ENCODE peak calls at places on chromosome 1, in eight cellular contexts. One of them, this sample, is unnamed.

GRCh38 chr1:227886503-227886961 is 61.2 kb downstream of the WNT9A start:
- DNase-seq in foreskin fibroblast: no peak
- DNase-seq in neural crest cell: no peak
- DNase-seq in tibial artery: no peak
- DNase-seq in endothelial cell of umbilical vein: no peak
- DNase-seq in RWPE2: peak
- DNase-seq in AG09309: no peak
- DNase-seq in right lobe of liver: peak
- DNase-seq in this sample: peak

GRCh38 chr1:176897350-176898236 is 266.9 kb downstream of the ASTN1 start:
- DNase-seq in right lobe of liver: no peak
- DNase-seq in RWPE2: no peak
- DNase-seq in neural crest cell: peak
- DNase-seq in AG09309: peak
- DNase-seq in tibial artery: peak
- DNase-seq in endothelial cell of umbilical vein: peak
- DNase-seq in foreskin fibroblast: peak
- DNase-seq in this sample: no peak

GRCh38 chr1:30876451-30877204 is 31.9 kb downstream of the SDC3 start:
- DNase-seq in endothelial cell of umbilical vein: no peak
- DNase-seq in AG09309: no peak
- DNase-seq in tibial artery: no peak
- DNase-seq in right lobe of liver: no peak
- DNase-seq in RWPE2: no peak
- DNase-seq in foreskin fibroblast: no peak
- DNase-seq in neural crest cell: no peak
- DNase-seq in this sample: no peak

GRCh38 chr1:208167229-208167869 is 76.8 kb downstream of the PLXNA2 start:
- DNase-seq in tibial artery: no peak
- DNase-seq in RWPE2: no peak
- DNase-seq in AG09309: no peak
- DNase-seq in foreskin fibroblast: no peak
- DNase-seq in neural crest cell: no peak
- DNase-seq in endothelial cell of umbilical vein: no peak
- DNase-seq in right lobe of liver: no peak
- DNase-seq in this sample: no peak

GRCh38 chr1:175222296-175222938 is 29.8 kb upstream of the KIAA0040 start:
- DNase-seq in RWPE2: peak
- DNase-seq in foreskin fibroblast: no peak
- DNase-seq in AG09309: no peak
- DNase-seq in right lobe of liver: no peak
- DNase-seq in neural crest cell: no peak
- DNase-seq in endothelial cell of umbilical vein: no peak
- DNase-seq in tibial artery: no peak
- DNase-seq in this sample: no peak

GRCh38 chr1:226893936-226894335 is 23.5 kb downstream of the PSEN2 start:
- DNase-seq in AG09309: no peak
- DNase-seq in endothelial cell of umbilical vein: no peak
- DNase-seq in foreskin fibroblast: no peak
- DNase-seq in right lobe of liver: peak
- DNase-seq in neural crest cell: no peak
- DNase-seq in tibial artery: no peak
- DNase-seq in RWPE2: no peak
- DNase-seq in this sample: no peak

GRCh38 chr1:203590559-203590958 is 36.1 kb upstream of the ATP2B4 start:
- DNase-seq in RWPE2: no peak
- DNase-seq in right lobe of liver: no peak
- DNase-seq in neural crest cell: no peak
- DNase-seq in endothelial cell of umbilical vein: no peak
- DNase-seq in tibial artery: no peak
- DNase-seq in AG09309: no peak
- DNase-seq in foreskin fibroblast: peak
- DNase-seq in this sample: no peak

GRCh38 chr1:35386290-35386689 is 117.8 kb downstream of the ZMYM4 start:
- DNase-seq in foreskin fibroblast: no peak
- DNase-seq in neural crest cell: no peak
- DNase-seq in right lobe of liver: no peak
- DNase-seq in tibial artery: no peak
- DNase-seq in RWPE2: no peak
- DNase-seq in AG09309: no peak
- DNase-seq in endothelial cell of umbilical vein: no peak
- DNase-seq in this sample: no peak

GRCh38 chr1:231387770-231388669 is 34.1 kb downstream of the EGLN1 start:
- DNase-seq in endothelial cell of umbilical vein: peak
- DNase-seq in tibial artery: no peak
- DNase-seq in neural crest cell: no peak
- DNase-seq in AG09309: no peak
- DNase-seq in RWPE2: no peak
- DNase-seq in foreskin fibroblast: peak
- DNase-seq in right lobe of liver: no peak
- DNase-seq in this sample: no peak

GRCh38 chr1:156357977-156358376 is 11.0 kb upstream of the RHBG start:
- DNase-seq in AG09309: no peak
- DNase-seq in neural crest cell: no peak
- DNase-seq in foreskin fibroblast: no peak
- DNase-seq in tibial artery: no peak
- DNase-seq in right lobe of liver: no peak
- DNase-seq in endothelial cell of umbilical vein: no peak
- DNase-seq in RWPE2: no peak
- DNase-seq in this sample: no peak

GRCh38 chr1:156356262-156356874 is 12.6 kb upstream of the RHBG start:
- DNase-seq in endothelial cell of umbilical vein: no peak
- DNase-seq in foreskin fibroblast: no peak
- DNase-seq in right lobe of liver: no peak
- DNase-seq in RWPE2: no peak
- DNase-seq in AG09309: no peak
- DNase-seq in neural crest cell: no peak
- DNase-seq in tibial artery: no peak
- DNase-seq in this sample: no peak

GRCh38 chr1:156360534-156360933 is 8.5 kb upstream of the RHBG start:
- DNase-seq in neural crest cell: no peak
- DNase-seq in RWPE2: no peak
- DNase-seq in AG09309: no peak
- DNase-seq in endothelial cell of umbilical vein: no peak
- DNase-seq in foreskin fibroblast: no peak
- DNase-seq in right lobe of liver: no peak
- DNase-seq in tibial artery: no peak
- DNase-seq in this sample: no peak

GRCh38 chr1:156356875-156357534 is 12.0 kb upstream of the RHBG start:
- DNase-seq in RWPE2: no peak
- DNase-seq in endothelial cell of umbilical vein: peak
- DNase-seq in AG09309: no peak
- DNase-seq in neural crest cell: peak
- DNase-seq in foreskin fibroblast: peak
- DNase-seq in right lobe of liver: peak
- DNase-seq in tibial artery: no peak
- DNase-seq in this sample: no peak

DNA sequence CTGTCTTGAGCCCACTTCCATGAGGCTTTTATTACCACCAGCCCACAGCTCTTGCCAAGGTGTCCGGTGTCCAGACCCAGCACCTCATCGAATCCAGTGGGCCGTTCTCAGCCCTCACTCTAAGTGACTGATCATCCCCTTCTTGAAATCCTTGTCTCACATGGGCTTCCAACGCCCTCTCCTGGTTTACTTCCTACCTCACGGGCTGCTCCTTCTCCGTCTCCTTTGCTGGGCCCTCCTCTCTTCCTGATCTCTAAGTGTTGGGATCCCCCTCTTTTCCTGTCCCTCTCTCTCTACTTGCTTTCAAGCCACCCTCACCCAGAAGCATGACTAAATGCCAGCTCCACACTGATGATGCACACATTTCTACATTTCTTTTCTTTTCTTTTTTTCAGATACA is 9.0 kb upstream of the RHBG start:
- DNase-seq in endothelial cell of umbilical vein: peak
- DNase-seq in AG09309: no peak
- DNase-seq in right lobe of liver: no peak
- DNase-seq in neural crest cell: no peak
- DNase-seq in foreskin fibroblast: peak
- DNase-seq in RWPE2: no peak
- DNase-seq in tibial artery: no peak
- DNase-seq in this sample: no peak
- TF ChIP-seq CTCF in endothelial cell of umbilical vein: no peak
- TF ChIP-seq CTCF in AG09309: peak
- TF ChIP-seq CTCF in right lobe of liver: no peak
- TF ChIP-seq CTCF in neural crest cell: peak
- TF ChIP-seq CTCF in foreskin fibroblast: peak
- TF ChIP-seq CTCF in RWPE2: no peak
- TF ChIP-seq CTCF in tibial artery: no peak
- TF ChIP-seq CTCF in this sample: peak

DNA sequence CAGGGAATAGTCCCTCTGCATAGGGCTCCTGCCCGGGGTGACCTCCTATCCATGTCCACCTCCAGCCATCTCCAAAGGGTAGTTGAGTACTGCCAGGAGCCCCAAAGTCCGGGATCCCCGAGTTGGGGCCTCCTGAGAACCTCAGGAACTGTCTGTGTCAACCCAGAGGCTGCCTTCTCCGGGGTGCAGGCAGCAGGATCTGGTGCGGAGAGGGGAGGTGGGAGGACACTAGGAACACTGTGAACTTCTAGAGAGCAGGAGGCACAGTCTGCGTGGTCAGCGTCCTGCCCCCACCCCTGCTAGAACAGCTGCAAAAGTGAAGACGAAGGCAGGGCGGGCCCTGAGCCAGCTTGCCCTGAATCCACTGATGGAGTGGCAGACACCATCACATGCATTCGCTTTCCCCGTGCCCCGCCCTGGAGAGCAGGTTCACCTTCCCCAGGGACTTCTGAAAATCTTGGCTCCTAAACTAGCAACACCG is 44.0 kb upstream of the ARHGEF16 start:
- DNase-seq in right lobe of liver: no peak
- DNase-seq in foreskin fibroblast: no peak
- DNase-seq in RWPE2: no peak
- DNase-seq in AG09309: no peak
- DNase-seq in neural crest cell: no peak
- DNase-seq in endothelial cell of umbilical vein: no peak
- DNase-seq in tibial artery: no peak
- DNase-seq in this sample: no peak
- TF ChIP-seq CTCF in right lobe of liver: no peak
- TF ChIP-seq CTCF in foreskin fibroblast: no peak
- TF ChIP-seq CTCF in RWPE2: peak
- TF ChIP-seq CTCF in AG09309: no peak
- TF ChIP-seq CTCF in neural crest cell: no peak
- TF ChIP-seq CTCF in endothelial cell of umbilical vein: no peak
- TF ChIP-seq CTCF in tibial artery: no peak
- TF ChIP-seq CTCF in this sample: peak

GRCh38 chr1:174189424-174190062 is 30.2 kb downstream of the RABGAP1L start:
- DNase-seq in AG09309: no peak
- DNase-seq in tibial artery: no peak
- DNase-seq in foreskin fibroblast: peak
- DNase-seq in right lobe of liver: no peak
- DNase-seq in RWPE2: no peak
- DNase-seq in neural crest cell: no peak
- DNase-seq in endothelial cell of umbilical vein: no peak
- DNase-seq in this sample: no peak
- TF ChIP-seq CTCF in AG09309: no peak
- TF ChIP-seq CTCF in tibial artery: no peak
- TF ChIP-seq CTCF in foreskin fibroblast: no peak
- TF ChIP-seq CTCF in right lobe of liver: no peak
- TF ChIP-seq CTCF in RWPE2: no peak
- TF ChIP-seq CTCF in neural crest cell: no peak
- TF ChIP-seq CTCF in endothelial cell of umbilical vein: no peak
- TF ChIP-seq CTCF in this sample: no peak

DNA sequence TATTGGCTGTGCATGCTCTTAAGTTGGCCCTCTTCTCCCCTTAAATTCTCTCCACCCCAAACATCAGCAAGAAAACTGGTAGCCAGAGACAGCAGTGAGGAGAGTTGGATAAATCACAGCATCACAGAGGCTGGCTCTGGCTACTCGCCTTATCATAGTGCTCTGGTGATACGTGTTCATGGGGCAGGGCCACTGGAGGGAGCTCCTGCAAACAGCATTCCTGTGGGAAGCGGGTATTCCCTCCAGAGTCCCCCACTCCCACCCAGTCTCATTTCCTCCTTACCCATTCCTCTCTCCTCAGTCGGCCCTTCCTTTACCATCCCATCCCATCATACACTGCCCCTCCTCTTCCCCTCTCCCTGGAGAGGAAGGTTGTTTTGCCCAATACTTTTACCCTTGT is 7.1 kb downstream of the NHLH2 start:
- DNase-seq in endothelial cell of umbilical vein: no peak
- DNase-seq in foreskin fibroblast: no peak
- DNase-seq in neural crest cell: no peak
- DNase-seq in right lobe of liver: no peak
- DNase-seq in tibial artery: no peak
- DNase-seq in RWPE2: no peak
- DNase-seq in AG09309: no peak
- DNase-seq in this sample: no peak
- TF ChIP-seq CTCF in endothelial cell of umbilical vein: no peak
- TF ChIP-seq CTCF in foreskin fibroblast: no peak
- TF ChIP-seq CTCF in neural crest cell: no peak
- TF ChIP-seq CTCF in right lobe of liver: no peak
- TF ChIP-seq CTCF in tibial artery: no peak
- TF ChIP-seq CTCF in RWPE2: no peak
- TF ChIP-seq CTCF in AG09309: no peak
- TF ChIP-seq CTCF in this sample: no peak

DNA sequence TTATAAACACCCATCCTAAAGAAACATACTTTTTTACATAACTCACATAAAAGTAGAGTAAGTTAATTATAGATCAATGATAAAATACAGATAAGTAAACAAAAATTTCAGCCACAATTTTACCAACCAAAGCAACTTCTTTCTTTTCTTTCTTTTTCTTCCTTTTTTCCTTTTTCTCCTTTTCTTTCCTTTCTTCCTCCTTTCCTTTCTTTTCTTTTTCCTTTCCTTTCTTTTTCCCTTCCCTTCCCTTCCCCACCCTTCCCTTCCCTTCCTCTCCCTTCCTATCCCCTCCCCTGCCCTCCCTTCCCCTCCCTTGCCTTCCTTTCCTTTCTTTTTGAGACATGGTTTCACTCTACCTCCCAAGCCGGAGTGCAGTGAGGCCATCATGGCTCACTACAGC is 56.5 kb upstream of the C1orf53 start:
- DNase-seq in AG09309: no peak
- DNase-seq in right lobe of liver: no peak
- DNase-seq in tibial artery: no peak
- DNase-seq in endothelial cell of umbilical vein: no peak
- DNase-seq in foreskin fibroblast: no peak
- DNase-seq in RWPE2: no peak
- DNase-seq in neural crest cell: no peak
- DNase-seq in this sample: no peak
- TF ChIP-seq CTCF in AG09309: no peak
- TF ChIP-seq CTCF in right lobe of liver: no peak
- TF ChIP-seq CTCF in tibial artery: no peak
- TF ChIP-seq CTCF in endothelial cell of umbilical vein: no peak
- TF ChIP-seq CTCF in foreskin fibroblast: no peak
- TF ChIP-seq CTCF in RWPE2: no peak
- TF ChIP-seq CTCF in neural crest cell: no peak
- TF ChIP-seq CTCF in this sample: no peak